ENCODE peak calls at places on chromosomes 13 and 19, in four cellular contexts. G is tibial nerve, Z is left lung, X is left ventricle myocardium inferior. Y is an unnamed sample.

GRCh38 chr19:4267101-4267900 is 11.8 kb upstream of the SHD start:
- DNase-seq in G (peak), Z (peak), X (peak), Y (no peak)

GRCh38 chr19:12163841-12164240 is 945 bp downstream of the ZNF136 start:
- DNase-seq in G (no peak), Z (no peak), X (no peak), Y (no peak)

GRCh38 chr13:35225582-35225981 is 250.9 kb downstream of the MAB21L1 start:
- DNase-seq in G (no peak), Z (no peak), X (no peak), Y (no peak)

GRCh38 chr13:74246398-74246975 is 112.3 kb upstream of the KLF12 start:
- DNase-seq in G (peak), Z (no peak), X (peak), Y (no peak)

GRCh38 chr19:19106061-19106551 is 32.2 kb downstream of the TMEM161A start:
- DNase-seq in G (no peak), Z (no peak), X (no peak), Y (no peak)

GRCh38 chr19:52171321-52172169 is at the start of gene ZNF836:
- DNase-seq in G (peak), Z (peak), X (peak), Y (peak)

GRCh38 chr19:38527466-38528136 is 90.2 kb downstream of the MAP4K1 start:
- DNase-seq in G (no peak), Z (no peak), X (no peak), Y (no peak)

GRCh38 chr19:1282588-1283206 is 3.0 kb upstream of the EFNA2 start:
- DNase-seq in G (no peak), Z (no peak), X (no peak), Y (no peak)

GRCh38 chr13:29125145-29125933 is 305.2 kb downstream of the MTUS2 start:
- DNase-seq in G (no peak), Z (no peak), X (no peak), Y (no peak)

GRCh38 chr13:40666905-40667621 is 622 bp upstream of the FOXO1 start:
- DNase-seq in G (no peak), Z (peak), X (peak), Y (no peak)

GRCh38 chr13:37870489-37870845 is 895 bp upstream of the TRPC4 start:
- DNase-seq in G (no peak), Z (peak), X (no peak), Y (no peak)

GRCh38 chr13:37870895-37871550 is 1.5 kb upstream of the TRPC4 start:
- DNase-seq in G (no peak), Z (peak), X (no peak), Y (no peak)

GRCh38 chr13:37868691-37869505 is 674 bp downstream of the TRPC4 start:
- DNase-seq in G (no peak), Z (no peak), X (no peak), Y (no peak)

GRCh38 chr13:37869506-37869755 is 141 bp downstream of the TRPC4 start:
- DNase-seq in G (no peak), Z (no peak), X (no peak), Y (no peak)

DNA sequence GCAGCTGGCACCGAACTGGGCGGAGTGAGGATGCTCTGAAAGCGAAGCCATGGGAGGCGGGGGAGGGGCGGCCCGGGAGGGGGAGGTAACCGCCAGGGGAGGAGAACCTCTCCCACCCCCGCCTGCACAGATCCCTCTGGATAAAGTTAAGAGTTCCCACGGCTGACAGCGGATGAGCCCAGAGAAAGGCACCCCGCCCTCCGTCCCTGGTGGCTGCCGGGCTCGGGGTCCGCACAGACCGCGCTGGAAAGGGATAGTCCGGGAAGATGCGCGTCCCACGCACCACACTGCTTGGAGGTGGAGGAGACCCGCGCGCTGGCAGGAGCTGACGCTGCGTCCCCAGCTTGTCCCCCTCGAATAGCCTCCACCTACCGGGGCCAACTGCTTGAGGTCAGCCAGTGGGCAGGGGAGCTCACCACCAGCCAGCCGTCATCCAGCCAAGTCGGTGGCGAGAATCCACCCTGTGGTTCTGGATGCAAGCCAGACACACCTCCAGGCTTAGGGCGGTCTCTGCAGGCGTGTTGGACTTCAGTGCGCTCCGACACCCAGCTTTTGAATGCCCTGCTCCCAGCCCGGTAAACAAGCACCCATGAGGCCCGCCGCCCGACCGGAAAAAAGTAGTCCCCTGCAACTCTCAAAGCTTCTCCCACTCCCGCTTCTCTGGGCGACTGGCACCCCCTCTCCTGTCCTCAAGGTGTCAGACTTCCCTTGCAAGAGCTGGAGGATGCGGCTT is at the start of gene TRPC4:
- DNase-seq in G (no peak), Z (peak), X (peak), Y (peak)
- H3K4me3 ChIP-seq in G (peak), Z (peak), X (peak), Y (no peak)

GRCh38 chr19:34925278-34925855 is 1.3 kb upstream of the ZNF30 start:
- DNase-seq in G (no peak), Z (no peak), X (no peak), Y (no peak)
- TF ChIP-seq CTCF in G (no peak), Z (no peak), X (no peak), Y (no peak)

DNA sequence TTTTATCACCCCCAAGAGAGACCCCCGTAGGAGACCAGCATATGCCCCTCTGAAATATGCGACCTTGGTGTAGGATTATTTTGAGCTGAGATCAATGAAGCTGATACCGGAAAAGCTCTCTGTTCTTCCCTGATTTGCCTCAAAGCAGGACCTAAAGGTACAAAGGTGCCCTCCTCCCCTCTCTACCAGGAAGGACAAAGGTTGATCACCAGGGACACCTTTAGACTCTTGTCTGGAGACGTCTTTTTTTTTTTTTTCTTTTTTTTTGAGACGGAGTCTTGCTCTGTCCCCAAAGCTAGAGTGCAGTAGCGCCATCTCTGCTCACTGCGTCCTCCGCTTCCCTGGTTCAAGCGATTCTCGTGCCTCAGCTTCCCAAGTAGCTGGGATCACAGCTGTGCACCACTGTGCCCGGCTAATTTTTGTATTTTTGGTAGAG is 792 bp upstream of the PEX11G start:
- DNase-seq in G (no peak), Z (no peak), X (no peak), Y (no peak)
- H3K4me3 ChIP-seq in G (peak), Z (no peak), X (peak), Y (no peak)

GRCh38 chr19:41023193-41023592 is 32.1 kb downstream of the CYP2B6 start:
- DNase-seq in G (no peak), Z (no peak), X (no peak), Y (no peak)
- TF ChIP-seq CTCF in G (no peak), Z (no peak), X (no peak), Y (no peak)

DNA sequence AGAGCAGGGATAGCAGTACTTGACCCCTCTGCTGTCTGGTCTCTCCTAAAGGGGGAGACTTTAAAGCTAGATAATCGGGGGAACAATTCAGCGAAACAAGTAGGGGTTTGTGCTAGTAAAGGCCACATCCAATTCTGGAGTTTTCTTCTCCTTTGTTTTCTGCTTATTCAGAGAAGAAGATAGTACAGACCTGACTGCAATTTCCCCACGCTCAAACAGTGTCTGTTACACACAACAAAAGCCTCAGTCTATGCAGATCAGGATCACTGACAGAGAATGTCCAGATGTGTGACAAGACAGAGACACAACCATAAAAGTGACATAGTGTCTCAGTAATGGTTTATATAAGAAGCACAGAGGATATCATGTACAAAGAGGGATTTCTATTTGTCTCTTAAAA is 70.8 kb upstream of the GTF3A start:
- DNase-seq in G (no peak), Z (no peak), X (no peak), Y (no peak)
- H3K4me3 ChIP-seq in G (no peak), Z (no peak), X (no peak), Y (no peak)

DNA sequence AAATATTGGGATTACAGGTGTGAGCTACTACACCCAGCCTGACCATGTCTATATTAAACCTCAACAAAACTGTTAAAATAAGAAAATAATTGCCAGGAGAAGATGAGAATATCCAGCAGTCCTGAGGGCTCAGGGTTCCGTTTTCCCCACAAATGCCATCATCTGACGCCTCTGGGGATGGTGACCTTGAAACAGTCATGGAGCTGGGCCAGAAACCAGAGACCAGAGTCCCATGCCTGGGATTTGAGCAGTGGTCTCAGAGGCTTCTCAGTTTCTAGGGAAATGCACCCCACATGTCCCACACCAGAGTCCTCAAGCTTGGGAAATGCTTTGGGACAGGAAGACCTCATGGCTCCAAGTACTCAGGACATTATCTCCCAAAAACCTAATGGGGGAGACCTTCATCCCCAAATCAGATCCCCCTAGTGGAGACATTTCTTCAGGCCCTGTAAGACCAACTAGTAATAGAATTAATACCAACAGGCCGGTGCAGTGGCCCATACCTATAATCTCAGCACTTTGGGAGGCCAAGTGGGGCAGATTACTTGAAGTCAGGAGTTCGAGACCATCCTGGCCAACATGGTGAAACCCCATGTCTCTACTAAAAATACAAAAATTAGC is 2.9 kb upstream of the MAP1S start:
- DNase-seq in G (no peak), Z (no peak), X (no peak), Y (no peak)
- TF ChIP-seq CTCF in G (no peak), Z (no peak), X (no peak), Y (no peak)

DNA sequence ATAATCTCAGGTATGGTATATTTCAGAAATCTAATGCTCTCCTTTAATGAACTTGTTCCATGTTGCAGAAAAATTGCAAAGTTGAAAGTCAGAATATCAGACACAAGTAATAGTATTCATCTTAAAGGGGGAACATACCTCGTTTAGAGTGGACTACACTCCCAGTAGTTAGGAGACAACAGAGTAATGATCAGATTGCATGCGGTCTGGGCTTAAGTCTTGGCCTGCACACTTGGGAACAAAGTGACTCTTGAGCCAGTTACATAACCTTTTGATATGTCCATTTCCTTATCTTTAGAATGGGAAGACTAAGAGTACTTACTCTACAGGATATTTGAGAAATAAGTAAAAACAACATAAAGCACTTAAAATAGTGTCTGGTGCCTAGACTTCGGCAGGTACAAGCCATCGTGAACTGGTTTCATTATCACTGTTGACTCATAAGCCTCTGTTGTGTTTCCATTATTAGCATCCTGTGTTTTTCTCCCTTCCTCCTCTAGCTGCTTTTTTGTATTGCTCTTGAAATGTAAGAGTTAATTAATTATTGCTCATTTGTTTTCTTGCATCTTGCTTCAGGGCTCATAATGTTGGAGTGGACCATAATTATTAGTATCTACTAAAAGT is 53.0 kb downstream of the DPY19L3 start:
- DNase-seq in G (no peak), Z (no peak), X (no peak), Y (no peak)
- H3K4me3 ChIP-seq in G (no peak), Z (no peak), X (no peak), Y (no peak)

GRCh38 chr13:46170268-46170667 is 11.7 kb downstream of the LCP1 start:
- DNase-seq in G (no peak), Z (no peak), X (no peak), Y (no peak)

GRCh38 chr13:46171223-46171622 is 10.8 kb downstream of the LCP1 start:
- DNase-seq in G (no peak), Z (no peak), X (no peak), Y (no peak)

GRCh38 chr13:46168818-46169217 is 13.2 kb downstream of the LCP1 start:
- DNase-seq in G (no peak), Z (no peak), X (no peak), Y (no peak)

GRCh38 chr13:46171739-46172138 is 10.2 kb downstream of the LCP1 start:
- DNase-seq in G (no peak), Z (no peak), X (no peak), Y (no peak)

GRCh38 chr13:46170687-46171086 is 11.3 kb downstream of the LCP1 start:
- DNase-seq in G (no peak), Z (no peak), X (no peak), Y (no peak)
- TF ChIP-seq CTCF in G (no peak), Z (no peak), X (no peak), Y (no peak)

GRCh38 chr13:112692104-112692503 is 2.3 kb downstream of the ATP11A start:
- DNase-seq in G (no peak), Z (no peak), X (no peak), Y (no peak)
- H3K4me3 ChIP-seq in G (peak), Z (peak), X (peak), Y (peak)

Y was measured in LNCaP clone FGC.